ENCODE peak calls at places on chromosome 11, in nine cellular contexts. One of them, this sample, is unnamed.

GRCh38 chr11:80155412-80156017 is 714.7 kb upstream of the TENM4 start:
- DNase-seq in H9: no peak
- DNase-seq in head of caudate nucleus: no peak
- DNase-seq in B cell: no peak
- DNase-seq in NCI-H460: peak
- DNase-seq in HEK293T: peak
- DNase-seq in central memory CD4-positive, alpha-beta T cell: no peak
- DNase-seq in upper lobe of right lung: no peak
- DNase-seq in globus pallidus: peak
- DNase-seq in this sample: peak

GRCh38 chr11:108551653-108552462 is 41.7 kb downstream of the EXPH5 start:
- DNase-seq in H9: no peak
- DNase-seq in head of caudate nucleus: no peak
- DNase-seq in B cell: no peak
- DNase-seq in NCI-H460: no peak
- DNase-seq in HEK293T: peak
- DNase-seq in central memory CD4-positive, alpha-beta T cell: no peak
- DNase-seq in upper lobe of right lung: no peak
- DNase-seq in globus pallidus: no peak
- DNase-seq in this sample: no peak

GRCh38 chr11:12845739-12846358 is 163.3 kb upstream of the RASSF10 start:
- DNase-seq in H9: no peak
- DNase-seq in head of caudate nucleus: peak
- DNase-seq in B cell: no peak
- DNase-seq in NCI-H460: no peak
- DNase-seq in HEK293T: peak
- DNase-seq in central memory CD4-positive, alpha-beta T cell: no peak
- DNase-seq in upper lobe of right lung: no peak
- DNase-seq in globus pallidus: peak
- DNase-seq in this sample: peak

GRCh38 chr11:456533-456932 is 6.5 kb downstream of the PTDSS2 start:
- DNase-seq in H9: no peak
- DNase-seq in head of caudate nucleus: no peak
- DNase-seq in B cell: no peak
- DNase-seq in NCI-H460: no peak
- DNase-seq in HEK293T: no peak
- DNase-seq in central memory CD4-positive, alpha-beta T cell: peak
- DNase-seq in upper lobe of right lung: no peak
- DNase-seq in globus pallidus: no peak
- DNase-seq in this sample: no peak

GRCh38 chr11:36451681-36452080 is 58.4 kb downstream of the TRAF6 start:
- DNase-seq in H9: no peak
- DNase-seq in head of caudate nucleus: no peak
- DNase-seq in B cell: no peak
- DNase-seq in NCI-H460: no peak
- DNase-seq in HEK293T: no peak
- DNase-seq in central memory CD4-positive, alpha-beta T cell: no peak
- DNase-seq in upper lobe of right lung: no peak
- DNase-seq in globus pallidus: no peak
- DNase-seq in this sample: no peak

GRCh38 chr11:73347067-73347466 is 29.1 kb upstream of the RELT start:
- DNase-seq in H9: no peak
- DNase-seq in head of caudate nucleus: no peak
- DNase-seq in B cell: no peak
- DNase-seq in NCI-H460: no peak
- DNase-seq in HEK293T: no peak
- DNase-seq in central memory CD4-positive, alpha-beta T cell: no peak
- DNase-seq in upper lobe of right lung: no peak
- DNase-seq in globus pallidus: no peak
- DNase-seq in this sample: no peak

GRCh38 chr11:109957601-109958000 is 135.6 kb upstream of the ZC3H12C start:
- DNase-seq in H9: no peak
- DNase-seq in head of caudate nucleus: no peak
- DNase-seq in B cell: no peak
- DNase-seq in NCI-H460: no peak
- DNase-seq in HEK293T: no peak
- DNase-seq in central memory CD4-positive, alpha-beta T cell: no peak
- DNase-seq in upper lobe of right lung: no peak
- DNase-seq in globus pallidus: no peak
- DNase-seq in this sample: no peak

GRCh38 chr11:84316866-84317560 is 1030.8 kb upstream of the CCDC90B start:
- DNase-seq in H9: no peak
- DNase-seq in head of caudate nucleus: peak
- DNase-seq in B cell: no peak
- DNase-seq in NCI-H460: no peak
- DNase-seq in HEK293T: no peak
- DNase-seq in central memory CD4-positive, alpha-beta T cell: no peak
- DNase-seq in upper lobe of right lung: no peak
- DNase-seq in globus pallidus: peak
- DNase-seq in this sample: no peak

GRCh38 chr11:73196576-73196975 is 21.5 kb upstream of the P2RY2 start:
- DNase-seq in H9: no peak
- DNase-seq in head of caudate nucleus: no peak
- DNase-seq in B cell: no peak
- DNase-seq in NCI-H460: no peak
- DNase-seq in HEK293T: no peak
- DNase-seq in central memory CD4-positive, alpha-beta T cell: no peak
- DNase-seq in upper lobe of right lung: no peak
- DNase-seq in globus pallidus: no peak
- DNase-seq in this sample: no peak

GRCh38 chr11:111770581-111771134 is 4.5 kb upstream of the PPP2R1B start:
- DNase-seq in H9: no peak
- DNase-seq in head of caudate nucleus: no peak
- DNase-seq in B cell: no peak
- DNase-seq in NCI-H460: no peak
- DNase-seq in HEK293T: no peak
- DNase-seq in central memory CD4-positive, alpha-beta T cell: no peak
- DNase-seq in upper lobe of right lung: no peak
- DNase-seq in globus pallidus: no peak
- DNase-seq in this sample: no peak

GRCh38 chr11:15794361-15795150 is 561.8 kb downstream of the SOX6 start:
- DNase-seq in H9: no peak
- DNase-seq in head of caudate nucleus: no peak
- DNase-seq in B cell: no peak
- DNase-seq in NCI-H460: no peak
- DNase-seq in HEK293T: no peak
- DNase-seq in central memory CD4-positive, alpha-beta T cell: no peak
- DNase-seq in upper lobe of right lung: no peak
- DNase-seq in globus pallidus: no peak
- DNase-seq in this sample: no peak

GRCh38 chr11:32893091-32893946 is 708 bp downstream of the QSER1 start:
- DNase-seq in H9: peak
- DNase-seq in head of caudate nucleus: peak
- DNase-seq in B cell: peak
- DNase-seq in NCI-H460: no peak
- DNase-seq in HEK293T: peak
- DNase-seq in central memory CD4-positive, alpha-beta T cell: peak
- DNase-seq in upper lobe of right lung: peak
- DNase-seq in globus pallidus: peak
- DNase-seq in this sample: peak